ENCODE peak calls at places on chromosomes 16 and 17, in five cellular contexts. G is NCI-H774; V is M059J; T is activated T-helper 1 cell treated with Interleukin-2 at 50 U/mL for 16 hours; L is CD8-positive, alpha-beta memory T cell. M is an unnamed sample.
A peak's percentile ranks its signal among the peaks of the same experiment; 100 is the strongest.

GRCh38 chr16:11604783-11605563 is 18.3 kb upstream of the LITAF start:
- DNase-seq in G (no peak), V (no peak), T (no peak), L (no peak), M (no peak)

GRCh38 chr17:72456026-72456569 is 335.3 kb downstream of the SOX9 start:
- DNase-seq in G (no peak), V (peak; percentile 97), T (no peak), L (no peak), M (no peak)

GRCh38 chr17:40309031-40309937 is at the start of gene RARA:
- DNase-seq in G (no peak), V (no peak), T (no peak), L (no peak), M (no peak)

GRCh38 chr16:1429026-1429425 is 1.9 kb upstream of the PERCC1 start:
- DNase-seq in G (no peak), V (no peak), T (no peak), L (no peak), M (no peak)

GRCh38 chr16:6020162-6020980 is 922.8 kb upstream of the EEF2KMT start:
- DNase-seq in G (no peak), V (no peak), T (no peak), L (no peak), M (no peak)

GRCh38 chr17:81419333-81419885 is 24.2 kb downstream of the BAHCC1 start:
- DNase-seq in G (peak; percentile 87), V (peak; percentile 56), T (no peak), L (no peak), M (peak; percentile 66)

GRCh38 chr17:7330099-7331015 is 1.2 kb upstream of the NEURL4 start:
- DNase-seq in G (peak; percentile 16), V (peak; percentile 81), T (peak; percentile 62), L (peak; percentile 70), M (peak; percentile 18)

GRCh38 chr17:28174352-28175046 is 132.0 kb downstream of the NLK start:
- DNase-seq in G (no peak), V (no peak), T (no peak), L (no peak), M (no peak)

GRCh38 chr16:68506331-68507053 is 32.6 kb upstream of the ZFP90 start:
- DNase-seq in G (no peak), V (peak; percentile 42), T (no peak), L (no peak), M (no peak)

GRCh38 chr16:89653656-89654295 is 3.7 kb downstream of the CHMP1A start:
- DNase-seq in G (no peak), V (no peak), T (no peak), L (no peak), M (no peak)

GRCh38 chr17:2393954-2394749 is 6.7 kb downstream of the MNT start:
- DNase-seq in G (no peak), V (no peak), T (no peak), L (no peak), M (no peak)

GRCh38 chr17:60292697-60293096 is 99.2 kb downstream of the USP32 start:
- DNase-seq in G (no peak), V (no peak), T (no peak), L (no peak), M (no peak)

GRCh38 chr17:31654936-31655335 is 204.1 kb downstream of the COPRS start:
- DNase-seq in G (no peak), V (peak; percentile 97), T (no peak), L (peak; percentile 27), M (no peak)

GRCh38 chr17:34703533-34703932 is 124.2 kb downstream of the TMEM132E start:
- DNase-seq in G (no peak), V (peak; percentile 43), T (no peak), L (peak; percentile 4), M (peak; percentile 36)

GRCh38 chr17:44910231-44911106 is 4.8 kb downstream of the GFAP start:
- DNase-seq in G (no peak), V (no peak), T (no peak), L (no peak), M (no peak)

GRCh38 chr16:24253192-24253591 is 2.9 kb upstream of the CACNG3 start:
- DNase-seq in G (peak; percentile 4), V (peak; percentile 26), T (no peak), L (peak; percentile 8), M (no peak)

GRCh38 chr17:17899486-17899885 is 62.7 kb upstream of the SREBF1 start:
- DNase-seq in G (no peak), V (no peak), T (no peak), L (no peak), M (no peak)

GRCh38 chr16:55552621-55553020 is 13.9 kb upstream of the CAPNS2 start:
- DNase-seq in G (no peak), V (peak; percentile 78), T (no peak), L (no peak), M (no peak)

GRCh38 chr17:28367641-28368305 is 2.3 kb downstream of the VTN start:
- DNase-seq in G (no peak), V (no peak), T (no peak), L (no peak), M (no peak)

GRCh38 chr16:65497571-65497970 is 375.7 kb upstream of the CDH11 start:
- DNase-seq in G (no peak), V (peak; percentile 78), T (no peak), L (no peak), M (no peak)

GRCh38 chr16:13767215-13767614 is 152.7 kb upstream of the ERCC4 start:
- DNase-seq in G (no peak), V (peak; percentile 7), T (no peak), L (no peak), M (no peak)

GRCh38 chr17:15273141-15273793 is 8.1 kb upstream of the PMP22 start:
- DNase-seq in G (no peak), V (peak; percentile 95), T (no peak), L (no peak), M (no peak)

GRCh38 chr17:19720631-19721426 is 4.4 kb upstream of the SLC47A2 start:
- DNase-seq in G (no peak), V (no peak), T (no peak), L (no peak), M (no peak)

GRCh38 chr17:18960803-18961511 is 9.0 kb downstream of the SLC5A10 start:
- DNase-seq in G (peak; percentile 5), V (peak; percentile 60), T (peak; percentile 61), L (peak; percentile 67), M (peak; percentile 27)

GRCh38 chr17:2916362-2916928 is 120.2 kb downstream of the RAP1GAP2 start:
- DNase-seq in G (no peak), V (no peak), T (no peak), L (no peak), M (no peak)

GRCh38 chr17:44792276-44792675 is 33.5 kb downstream of the ADAM11 start:
- DNase-seq in G (no peak), V (peak; percentile 58), T (no peak), L (no peak), M (no peak)

GRCh38 chr17:48457080-48457836 is 27.2 kb upstream of the SKAP1 start:
- DNase-seq in G (peak; percentile 81), V (peak; percentile 51), T (peak; percentile 59), L (peak; percentile 59), M (peak; percentile 2)

GRCh38 chr16:66617010-66617434 is 12.5 kb downstream of the CMTM3 start:
- DNase-seq in G (no peak), V (peak; percentile 20), T (no peak), L (no peak), M (no peak)

M was measured in NCI-H1048.